ENCODE peak calls at places on chromosome 10, in six cellular contexts. G is activated CD4-positive, alpha-beta T cell treated with anti-CD3 and anti-CD28 coated beads, Interleukin-2, amount 50 U/mL, for 4 hours; N is body of pancreas; E is stimulated activated naive CD8-positive, alpha-beta T cell treated with anti-CD3 and anti-CD28 coated beads, Interleukin-15, amount 100 ng/mL, for 72 hours; F is nucleus accumbens; V is activated T-helper 1 cell treated with anti-CD3 and anti-CD28 coated beads, Interleukin-2, amount 50 U/mL, for 16 hours. Y is an unnamed sample.

GRCh38 chr10:65559369-65559768 is 1366.5 kb upstream of the LRRTM3 start:
- DNase-seq in G (no peak), N (no peak), E (no peak), F (no peak), V (no peak), Y (no peak)

GRCh38 chr10:113140612-113141011 is 190.6 kb downstream of the TCF7L2 start:
- DNase-seq in G (no peak), N (no peak), E (no peak), F (no peak), V (no peak), Y (no peak)

GRCh38 chr10:75269605-75270004 is 33.8 kb upstream of the COMTD1 start:
- DNase-seq in G (no peak), N (no peak), E (no peak), F (no peak), V (no peak), Y (no peak)

GRCh38 chr10:29257106-29257783 is 31.6 kb upstream of the LYZL1 start:
- DNase-seq in G (no peak), N (peak; percentile 65), E (no peak), F (no peak), V (no peak), Y (no peak)

GRCh38 chr10:44352316-44353127 is 32.4 kb downstream of the CXCL12 start:
- DNase-seq in G (no peak), N (peak; percentile 90), E (no peak), F (no peak), V (no peak), Y (no peak)

GRCh38 chr10:121823993-121824463 is 103.8 kb downstream of the ATE1 start:
- DNase-seq in G (no peak), N (no peak), E (no peak), F (no peak), V (no peak), Y (peak; percentile 32)

GRCh38 chr10:132360766-132361447 is 28.9 kb downstream of the LRRC27 start:
- DNase-seq in G (peak; percentile 21), N (no peak), E (peak; percentile 21), F (no peak), V (no peak), Y (no peak)

GRCh38 chr10:77715081-77715480 is 77.5 kb upstream of the KCNMA1 start:
- DNase-seq in G (no peak), N (no peak), E (no peak), F (no peak), V (no peak), Y (no peak)

GRCh38 chr10:32095116-32095733 is 39.0 kb upstream of the KIF5B start:
- DNase-seq in G (no peak), N (no peak), E (no peak), F (no peak), V (no peak), Y (no peak)

GRCh38 chr10:61028861-61029361 is 84.9 kb upstream of the RHOBTB1 start:
- DNase-seq in G (no peak), N (no peak), E (no peak), F (no peak), V (no peak), Y (no peak)

GRCh38 chr10:130049244-130049643 is 61.4 kb downstream of the C10orf143 start:
- DNase-seq in G (no peak), N (no peak), E (no peak), F (no peak), V (no peak), Y (no peak)

GRCh38 chr10:100209303-100209702 is 20.1 kb downstream of the CHUK start:
- DNase-seq in G (no peak), N (peak; percentile 14), E (no peak), F (no peak), V (no peak), Y (no peak)

GRCh38 chr10:97635577-97635976 is 2.3 kb upstream of the MORN4 start:
- DNase-seq in G (no peak), N (no peak), E (no peak), F (no peak), V (no peak), Y (no peak)

GRCh38 chr10:86851329-86852207 is 95.1 kb downstream of the BMPR1A start:
- DNase-seq in G (no peak), N (peak; percentile 27), E (no peak), F (no peak), V (no peak), Y (no peak)

GRCh38 chr10:103852189-103852711 is 3.1 kb downstream of the SH3PXD2A start:
- DNase-seq in G (no peak), N (peak; percentile 42), E (no peak), F (no peak), V (no peak), Y (no peak)

GRCh38 chr10:29344073-29344820 is 55.4 kb downstream of the LYZL1 start:
- DNase-seq in G (no peak), N (no peak), E (no peak), F (no peak), V (no peak), Y (no peak)

GRCh38 chr10:114681542-114681941 is 23.5 kb upstream of the ABLIM1 start:
- DNase-seq in G (no peak), N (peak; percentile 32), E (no peak), F (no peak), V (no peak), Y (no peak)